ENCODE peak calls at places on chromosomes 6 and 20, in five cellular contexts. D is PC-3, Q is tibial nerve, A is psoas muscle, C is stomach. U is an unnamed sample.

GRCh38 chr6:126232671-126233070 is 107.2 kb upstream of the CENPW start:
- DNase-seq in A (no peak), Q (no peak), C (no peak), D (no peak), U (peak; percentile 28)

GRCh38 chr6:99016355-99016754 is 68.6 kb upstream of the FBXL4 start:
- DNase-seq in A (no peak), D (no peak), C (no peak), Q (no peak), U (peak; percentile 5)

GRCh38 chr20:5463007-5463686 is 146.4 kb upstream of the PROKR2 start:
- DNase-seq in A (no peak), Q (no peak), C (no peak), D (no peak), U (no peak)

GRCh38 chr6:140441256-140441655 is 1066.8 kb upstream of the CITED2 start:
- DNase-seq in A (peak; percentile 25), D (peak; percentile 58), C (peak; percentile 46), Q (peak; percentile 44), U (peak; percentile 70)

GRCh38 chr20:21360686-21361085 is 36.6 kb downstream of the NKX2-4 start:
- DNase-seq in D (no peak), A (no peak), Q (no peak), C (no peak), U (no peak)

GRCh38 chr6:32208996-32209395 is 14.9 kb downstream of the NOTCH4 start:
- DNase-seq in Q (no peak), A (no peak), D (no peak), C (no peak), U (no peak)

GRCh38 chr20:2163757-2164156 is 62.1 kb downstream of the STK35 start:
- DNase-seq in C (no peak), Q (no peak), D (no peak), A (no peak), U (no peak)

GRCh38 chr6:152049502-152049901 is 242.0 kb downstream of the ESR1 start:
- DNase-seq in D (no peak), A (no peak), C (no peak), Q (peak; percentile 14), U (no peak)

GRCh38 chr6:152669894-152670293 is 27.8 kb upstream of the MYCT1 start:
- DNase-seq in A (no peak), C (no peak), D (peak; percentile 44), Q (no peak), U (peak; percentile 68)

GRCh38 chr6:134875367-134875766 is 74.5 kb downstream of the ALDH8A1 start:
- DNase-seq in A (no peak), D (no peak), Q (no peak), C (no peak), U (peak; percentile 60)

GRCh38 chr6:44289726-44290125 is 19.5 kb downstream of the TMEM151B start:
- DNase-seq in A (no peak), Q (no peak), C (no peak), D (no peak), U (no peak)

GRCh38 chr6:166977626-166978550 is 21.3 kb upstream of the CEP43 start:
- DNase-seq in Q (no peak), A (no peak), C (no peak), D (no peak), U (peak; percentile 56)

GRCh38 chr6:100050550-100050949 is 56.5 kb upstream of the MCHR2 start:
- DNase-seq in Q (no peak), D (no peak), A (no peak), C (no peak), U (no peak)

GRCh38 chr6:42375007-42375635 is 76.6 kb downstream of the TRERF1 start:
- DNase-seq in C (no peak), Q (no peak), D (no peak), A (no peak), U (no peak)

GRCh38 chr20:63059684-63060056 is 52.9 kb upstream of the BHLHE23 start:
- DNase-seq in Q (no peak), A (no peak), C (no peak), D (no peak), U (no peak)

GRCh38 chr6:149032599-149033405 is 284.7 kb upstream of the TAB2 start:
- DNase-seq in Q (no peak), C (no peak), D (peak; percentile 71), A (no peak), U (peak; percentile 92)

GRCh38 chr6:127154509-127154908 is 36.0 kb downstream of the RSPO3 start:
- DNase-seq in C (no peak), D (no peak), A (no peak), Q (no peak), U (no peak)

GRCh38 chr6:134094436-134094835 is 42.0 kb upstream of the SLC2A12 start:
- DNase-seq in C (no peak), Q (no peak), A (no peak), D (no peak), U (no peak)

GRCh38 chr20:5557123-5557522 is 193.1 kb upstream of the SHLD1 start:
- DNase-seq in Q (peak; percentile 58), C (peak; percentile 54), D (peak; percentile 66), A (peak; percentile 27), U (peak; percentile 68)

GRCh38 chr6:113697642-113698410 is 159.3 kb upstream of the MARCKS start:
- DNase-seq in C (no peak), D (peak; percentile 76), Q (no peak), A (no peak), U (peak; percentile 81)

GRCh38 chr6:98970469-98970868 is 22.7 kb upstream of the FBXL4 start:
- DNase-seq in A (no peak), Q (no peak), C (no peak), D (no peak), U (no peak)

GRCh38 chr6:36610041-36610440 is 15.9 kb downstream of the SRSF3 start:
- DNase-seq in D (no peak), C (no peak), Q (no peak), A (no peak), U (no peak)

GRCh38 chr6:52574709-52575489 is 2.0 kb downstream of the TRAM2 start:
- DNase-seq in A (peak; percentile 41), Q (peak; percentile 72), D (no peak), C (peak; percentile 53), U (peak; percentile 36)

GRCh38 chr20:38167851-38168760 is 3.0 kb upstream of the TGM2 start:
- DNase-seq in C (peak; percentile 51), D (peak; percentile 98), A (peak; percentile 88), Q (peak; percentile 30), U (peak; percentile 96)

GRCh38 chr6:133553652-133554051 is 312.5 kb downstream of the EYA4 start:
- DNase-seq in D (peak; percentile 66), A (no peak), Q (peak; percentile 71), C (peak; percentile 54), U (peak; percentile 84)

GRCh38 chr6:209432-210103 is 82.7 kb upstream of the DUSP22 start:
- DNase-seq in Q (no peak), A (no peak), C (no peak), D (no peak), U (no peak)

GRCh38 chr20:64192406-64192805 is 28.2 kb downstream of the MYT1 start:
- DNase-seq in Q (no peak), D (no peak), A (no peak), C (no peak), U (no peak)

GRCh38 chr6:10861086-10861485 is 20.8 kb downstream of the GCM2 start:
- DNase-seq in D (no peak), A (no peak), Q (no peak), C (no peak), U (no peak)

GRCh38 chr6:142758257-142759025 is 186.5 kb downstream of the HIVEP2 start:
- DNase-seq in Q (no peak), A (no peak), C (no peak), D (no peak), U (no peak)

GRCh38 chr6:72746276-72746675 is 124.4 kb downstream of the KCNQ5 start:
- DNase-seq in Q (no peak), D (peak; percentile 57), C (no peak), A (no peak), U (peak; percentile 23)

GRCh38 chr6:129686941-129687627 is 22.9 kb downstream of the ARHGAP18 start:
- DNase-seq in D (no peak), C (no peak), Q (no peak), A (no peak), U (peak; percentile 62)

GRCh38 chr20:6708010-6708409 is 59.5 kb upstream of the BMP2 start:
- DNase-seq in C (peak; percentile 85), D (peak; percentile 76), Q (peak; percentile 50), A (no peak), U (peak; percentile 74)

GRCh38 chr6:71383891-71384489 is 95.4 kb downstream of the OGFRL1 start:
- DNase-seq in C (no peak), A (no peak), D (peak; percentile 72), Q (no peak), U (peak; percentile 82)

GRCh38 chr20:53828673-53829085 is 235.0 kb upstream of the ZNF217 start:
- DNase-seq in C (no peak), A (no peak), Q (peak; percentile 35), D (peak; percentile 93), U (peak; percentile 95)
- H3K4me3 ChIP-seq in C (peak overlapping the region; percentile 19), A (peak overlapping the region; percentile 46), Q (peak overlapping the region; percentile 39), D (peak overlapping the region; percentile 61), U (peak overlapping the region; percentile 38)

GRCh38 chr20:57813870-57814269 is 104.1 kb upstream of the PMEPA1 start:
- DNase-seq in C (no peak), Q (no peak), A (no peak), D (no peak), U (no peak)
- H3K4me3 ChIP-seq in C (no peak overlapping the region), Q (no peak overlapping the region), A (no peak overlapping the region), D (no peak overlapping the region), U (no peak overlapping the region)

DNA sequence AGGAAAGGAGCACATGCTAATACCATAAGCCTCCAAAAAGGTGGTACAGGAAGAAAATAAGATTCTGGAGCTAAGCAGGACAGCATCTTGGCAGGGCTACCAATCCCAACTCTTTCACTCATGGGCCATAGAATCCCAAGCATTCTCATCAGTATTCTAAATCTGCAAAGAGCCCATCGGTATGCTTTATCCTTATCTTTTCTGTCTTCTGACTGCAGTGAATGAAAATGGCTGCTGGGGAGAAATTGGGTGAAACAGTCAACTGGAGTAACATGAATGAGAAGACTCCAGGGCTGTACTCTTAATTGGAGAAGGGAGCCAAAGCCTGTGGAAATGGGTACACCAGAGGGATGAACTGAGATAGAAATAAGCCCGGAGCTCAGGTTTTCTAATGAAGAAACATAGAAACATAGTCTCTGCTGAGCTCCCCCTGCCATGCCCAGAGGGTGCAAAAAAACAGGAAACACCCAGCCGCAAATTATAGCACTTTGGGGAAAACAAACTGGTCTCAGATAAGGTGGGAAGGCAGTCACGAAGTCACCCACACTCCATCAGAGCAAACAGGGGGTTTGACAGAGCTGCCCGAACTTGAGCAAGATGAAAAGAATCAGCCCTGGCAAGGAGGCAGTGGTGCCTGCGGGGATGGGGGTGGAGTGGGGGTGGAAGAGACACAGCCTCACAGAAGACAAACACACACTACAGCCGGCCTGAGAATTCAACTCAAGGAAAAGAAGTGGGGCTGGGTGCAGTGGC is 35.4 kb upstream of the E2F3 start:
- DNase-seq in C (no peak), Q (no peak), A (no peak), D (no peak), U (no peak)
- H3K4me3 ChIP-seq in C (no peak overlapping the region), Q (no peak overlapping the region), A (no peak overlapping the region), D (no peak overlapping the region), U (no peak overlapping the region)

DNA sequence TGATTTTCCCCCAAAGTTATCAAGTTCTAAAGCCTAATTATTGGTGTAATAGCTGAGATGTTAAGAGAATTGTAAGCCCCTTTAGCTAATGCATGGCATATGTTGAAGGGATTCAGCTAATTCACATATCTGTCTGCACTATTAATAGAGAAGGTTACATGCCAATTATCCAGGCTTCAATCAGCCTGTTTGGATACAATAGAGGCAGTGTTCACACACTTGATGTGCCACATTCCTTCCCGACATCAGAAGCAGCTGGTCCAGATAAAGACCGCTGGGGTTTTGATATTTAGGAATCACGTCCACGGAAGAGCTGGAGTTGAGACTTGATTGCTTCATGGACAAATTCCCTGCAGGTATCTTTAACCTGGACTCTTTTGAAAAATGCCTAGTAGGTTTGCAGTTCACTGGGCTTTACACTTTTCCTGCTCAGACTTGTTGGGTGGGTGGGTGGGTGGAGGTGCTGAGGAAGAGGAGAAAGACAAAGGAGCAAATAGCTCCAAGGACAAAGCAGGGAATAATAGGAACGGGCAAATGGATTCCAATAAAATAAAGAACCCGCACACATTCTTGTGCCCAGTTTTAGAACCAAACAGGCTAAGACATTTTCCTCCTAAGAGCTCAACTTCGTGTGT is 142.6 kb upstream of the ZNF217 start:
- DNase-seq in Q (no peak), C (no peak), D (peak; percentile 41), A (no peak), U (peak; percentile 19)
- H3K4me3 ChIP-seq in Q (no peak overlapping the region), C (no peak overlapping the region), D (peak overlapping the region; percentile 3), A (no peak overlapping the region), U (no peak overlapping the region)